ENCODE peak calls at places on chromosome 11, in nine cellular contexts. E, J, U, G, S, N, D, Z and L are unnamed samples.

GRCh38 chr11:73140213-73141030 is 1.7 kb downstream of the FCHSD2 start:
- DNase-seq in N (peak; percentile 27), E (peak; percentile 71), G (peak; percentile 12), Z (peak; percentile 48), J (no peak), S (no peak), D (peak; percentile 73), U (peak; percentile 40), L (peak; percentile 73)

GRCh38 chr11:126521196-126521595 is 165.7 kb downstream of the ST3GAL4 start:
- DNase-seq in J (no peak), U (no peak), E (no peak), G (no peak), S (peak; percentile 57), N (no peak), Z (no peak), D (no peak), L (no peak)

GRCh38 chr11:96054870-96055705 is 131.2 kb upstream of the MTMR2 start:
- DNase-seq in N (peak; percentile 35), S (no peak), E (no peak), Z (no peak), G (peak; percentile 34), J (no peak), U (no peak), D (no peak), L (peak; percentile 23)

GRCh38 chr11:1936072-1936780 is 10.9 kb upstream of the MRPL23 start:
- DNase-seq in D (no peak), N (no peak), J (no peak), U (no peak), G (no peak), Z (no peak), S (peak; percentile 53), E (peak; percentile 37), L (peak; percentile 66)

GRCh38 chr11:28984216-28984615 is 876.0 kb downstream of the METTL15 start:
- DNase-seq in U (no peak), D (no peak), N (no peak), E (no peak), G (no peak), J (no peak), Z (no peak), S (no peak), L (no peak)

GRCh38 chr11:64856382-64857227 is 12.2 kb upstream of the CDC42BPG start:
- DNase-seq in G (no peak), S (peak; percentile 94), N (peak; percentile 93), D (no peak), U (peak; percentile 60), E (no peak), Z (peak; percentile 82), J (no peak), L (no peak)

GRCh38 chr11:45051621-45052020 is 94.8 kb upstream of the PRDM11 start:
- DNase-seq in N (no peak), J (no peak), Z (no peak), S (no peak), D (no peak), U (no peak), G (no peak), E (no peak), L (no peak)

GRCh38 chr11:113577356-113578163 is 102.4 kb upstream of the DRD2 start:
- DNase-seq in Z (peak; percentile 56), E (no peak), J (no peak), G (no peak), N (peak; percentile 14), S (no peak), D (peak; percentile 67), U (no peak), L (no peak)

GRCh38 chr11:396948-397548 is 3.0 kb downstream of the PKP3 start:
- DNase-seq in D (no peak), S (peak; percentile 89), N (no peak), E (no peak), Z (no peak), G (peak; percentile 41), J (no peak), U (peak; percentile 66), L (peak; percentile 73)

GRCh38 chr11:95450547-95451123 is 219.6 kb upstream of the SESN3 start:
- DNase-seq in S (no peak), G (no peak), U (no peak), D (no peak), Z (no peak), E (no peak), N (no peak), J (no peak), L (no peak)

GRCh38 chr11:15038963-15039362 is 34.4 kb upstream of the CALCB start:
- DNase-seq in Z (no peak), U (no peak), N (peak; percentile 24), E (no peak), J (no peak), D (no peak), G (no peak), S (no peak), L (peak; percentile 20)

GRCh38 chr11:118211006-118211405 is 13.8 kb downstream of the JAML start:
- DNase-seq in G (no peak), D (peak; percentile 82), S (no peak), E (no peak), U (no peak), J (no peak), Z (no peak), N (peak; percentile 25), L (peak; percentile 62)

GRCh38 chr11:124758355-124759267 is 3.5 kb downstream of the ESAM start:
- DNase-seq in U (peak; percentile 78), J (peak; percentile 78), G (peak; percentile 67), S (peak; percentile 90), Z (peak; percentile 88), D (peak; percentile 96), E (peak; percentile 74), N (peak; percentile 45), L (peak; percentile 95)

GRCh38 chr11:102831128-102831708 is 12.2 kb downstream of the MMP3 start:
- DNase-seq in J (peak; percentile 27), S (peak; percentile 84), N (no peak), G (no peak), D (peak; percentile 92), Z (no peak), U (peak; percentile 23), E (peak; percentile 77), L (peak; percentile 66)
- H3K4me3 ChIP-seq in J (no peak overlapping the region), S (no peak overlapping the region), N (no peak overlapping the region), G (no peak overlapping the region), D (no peak overlapping the region), Z (peak overlapping the region; percentile 25), U (no peak overlapping the region), E (peak overlapping the region; percentile 10), L (peak overlapping the region; percentile 4)

GRCh38 chr11:63592975-63593395 is 21.2 kb downstream of the PLAAT3 start:
- DNase-seq in N (no peak), J (peak; percentile 26), U (no peak), G (no peak), S (no peak), D (peak; percentile 78), E (no peak), Z (no peak), L (peak; percentile 70)

GRCh38 chr11:63586451-63587166 is 23.4 kb upstream of the PLAAT2 start:
- DNase-seq in J (no peak), D (no peak), N (no peak), E (no peak), S (no peak), U (no peak), G (no peak), Z (no peak), L (no peak)

GRCh38 chr11:63589000-63589399 is 25.2 kb downstream of the PLAAT3 start:
- DNase-seq in J (no peak), D (no peak), Z (no peak), S (no peak), U (no peak), G (no peak), E (no peak), N (no peak), L (no peak)

GRCh38 chr11:63595296-63595695 is 18.9 kb downstream of the PLAAT3 start:
- DNase-seq in D (peak; percentile 7), E (no peak), N (no peak), Z (no peak), G (no peak), S (no peak), J (no peak), U (no peak), L (no peak)

DNA sequence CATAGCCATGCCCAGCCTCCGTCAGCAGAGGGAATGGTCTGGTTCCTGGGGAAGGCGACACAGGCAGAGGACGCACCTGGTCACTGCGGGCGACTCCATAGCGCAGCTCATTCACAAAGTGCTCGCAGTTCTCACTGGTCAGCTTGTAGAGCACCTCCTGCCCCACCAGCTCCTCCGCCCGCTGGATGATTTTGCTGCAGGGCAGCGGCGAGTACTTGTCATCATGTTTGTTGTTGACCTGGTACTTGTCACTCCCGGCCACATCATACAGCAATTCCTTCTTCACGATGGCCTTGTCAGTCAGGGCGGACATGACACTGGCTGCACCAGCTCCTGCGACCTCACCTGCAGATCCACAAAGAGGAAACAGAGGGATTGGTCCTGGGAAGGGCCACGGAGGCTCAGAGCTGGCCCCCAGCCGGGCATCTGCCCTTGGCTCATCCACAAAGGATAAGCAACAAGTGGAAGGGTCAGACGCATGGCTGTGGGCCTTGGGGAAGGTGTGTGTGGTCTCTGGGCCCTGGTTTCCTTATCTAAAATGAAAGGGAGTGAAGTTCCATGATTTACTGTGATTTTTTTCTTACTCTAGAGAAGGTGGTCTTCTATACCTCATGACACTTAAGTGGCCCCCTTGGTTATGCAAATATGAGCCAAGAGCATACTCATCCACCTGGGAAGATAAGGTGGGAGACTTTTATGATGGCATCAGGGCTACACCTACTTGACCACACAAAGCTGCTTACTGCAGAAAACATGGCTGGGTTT is 24.0 kb downstream of the PLAAT3 start:
- DNase-seq in E (no peak), G (no peak), S (no peak), U (no peak), D (no peak), N (no peak), Z (no peak), J (no peak), L (no peak)
- H3K36me3 ChIP-seq in E (no peaks in the 10 kb centered on the region), G (no peaks in the 10 kb centered on the region), S (no peaks in the 10 kb centered on the region), U (peaks cover 99% of the 10 kb centered on the region), D (peaks cover 7% of the 10 kb centered on the region), N (no peaks in the 10 kb centered on the region), Z (peaks cover 7% of the 10 kb centered on the region), J (no peaks in the 10 kb centered on the region), L (peaks cover 30% of the 10 kb centered on the region)

DNA sequence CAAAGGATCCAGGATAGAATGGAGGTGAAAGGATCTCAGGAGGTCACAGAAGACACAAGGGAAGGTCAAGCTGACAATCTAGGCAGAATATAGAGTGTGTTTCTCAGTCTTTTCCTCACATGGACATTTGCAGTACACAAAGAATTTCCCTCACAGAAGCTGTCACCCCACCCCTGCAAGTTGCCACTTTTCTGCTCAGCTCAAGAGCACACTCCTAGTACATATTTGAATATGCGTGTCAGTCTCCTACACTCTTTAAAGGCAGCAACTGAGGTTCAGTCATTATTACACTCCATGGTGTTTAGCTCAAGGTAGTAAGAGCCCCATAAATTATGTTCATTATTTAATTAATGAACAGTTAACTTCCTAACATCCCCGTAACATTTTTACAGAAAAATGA is 59.1 kb downstream of the ETS1 start:
- DNase-seq in E (no peak), U (no peak), N (no peak), S (no peak), G (no peak), J (no peak), D (no peak), Z (no peak), L (no peak)
- H3K27me3 ChIP-seq in E (no peaks in the 10 kb centered on the region), U (no peaks in the 10 kb centered on the region), N (no peaks in the 10 kb centered on the region), S (no peaks in the 10 kb centered on the region), G (no peaks in the 10 kb centered on the region), J (no peaks in the 10 kb centered on the region), D (peaks cover 18% of the 10 kb centered on the region), Z (no peaks in the 10 kb centered on the region), L (no peaks in the 10 kb centered on the region)

GRCh38 chr11:80698646-80699045 is 1257.8 kb upstream of the TENM4 start:
- DNase-seq in S (no peak), J (no peak), Z (no peak), N (peak; percentile 47), U (no peak), E (no peak), G (no peak), D (no peak), L (no peak)

GRCh38 chr11:80702264-80702663 is 1261.4 kb upstream of the TENM4 start:
- DNase-seq in J (no peak), N (peak; percentile 55), S (no peak), Z (no peak), E (no peak), D (no peak), U (no peak), G (no peak), L (no peak)

GRCh38 chr11:80700386-80700785 is 1259.6 kb upstream of the TENM4 start:
- DNase-seq in E (no peak), D (no peak), J (no peak), N (no peak), Z (no peak), U (no peak), S (no peak), G (no peak), L (no peak)
- H3K4me3 ChIP-seq in E (no peak overlapping the region), D (no peak overlapping the region), J (no peak overlapping the region), N (no peak overlapping the region), Z (no peak overlapping the region), U (no peak overlapping the region), S (no peak overlapping the region), G (no peak overlapping the region), L (no peak overlapping the region)